ENCODE peak calls at places on chromosomes 2 and 18, in nine cellular contexts. E is suprapubic skin, Q is AG10803, Z is GM13976, D is progenitor cell of endocrine pancreas, P is ascending aorta, F is stomach, H is neural crest cell, S is HL-60. V is an unnamed sample.

GRCh38 chr2:54572636-54573531 is 116.8 kb downstream of the SPTBN1 start:
- DNase-seq in E (no peak), Q (no peak), Z (no peak), D (no peak), P (no peak), F (no peak), H (no peak), S (no peak), V (no peak)

GRCh38 chr18:8661754-8662573 is 43.4 kb upstream of the MTCL1 start:
- DNase-seq in E (no peak), Q (peak), Z (no peak), D (no peak), P (no peak), F (peak), H (peak), S (no peak), V (peak)

GRCh38 chr2:70692256-70692655 is 75.7 kb downstream of the ADD2 start:
- DNase-seq in E (peak), Q (no peak), Z (no peak), D (no peak), P (peak), F (no peak), H (no peak), S (no peak), V (no peak)

GRCh38 chr2:68770271-68771111 is 35.9 kb downstream of the ARHGAP25 start:
- DNase-seq in E (no peak), Q (no peak), Z (no peak), D (no peak), P (no peak), F (no peak), H (no peak), S (no peak), V (no peak)

GRCh38 chr18:25298853-25299274 is 53.1 kb downstream of the ZNF521 start:
- DNase-seq in E (no peak), Q (peak), Z (no peak), D (no peak), P (no peak), F (no peak), H (no peak), S (no peak), V (peak)

GRCh38 chr2:24856791-24857211 is 63.2 kb downstream of the ADCY3 start:
- DNase-seq in E (no peak), Q (no peak), Z (no peak), D (no peak), P (no peak), F (no peak), H (no peak), S (no peak), V (no peak)

GRCh38 chr18:57004366-57005121 is 142.3 kb upstream of the BOD1L2 start:
- DNase-seq in E (no peak), Q (peak), Z (peak), D (no peak), P (no peak), F (no peak), H (no peak), S (no peak), V (no peak)

GRCh38 chr2:62465039-62465740 is 40.8 kb downstream of the TMEM17 start:
- DNase-seq in E (no peak), Q (no peak), Z (no peak), D (no peak), P (peak), F (no peak), H (no peak), S (no peak), V (no peak)

GRCh38 chr2:173652311-173652710 is 297.6 kb downstream of the CDCA7 start:
- DNase-seq in E (no peak), Q (peak), Z (no peak), D (no peak), P (no peak), F (no peak), H (no peak), S (no peak), V (peak)

GRCh38 chr2:157265825-157266224 is 8.3 kb downstream of the GALNT5 start:
- DNase-seq in E (no peak), Q (no peak), Z (no peak), D (no peak), P (no peak), F (no peak), H (no peak), S (no peak), V (no peak)

GRCh38 chr18:10142496-10143160 is 228.8 kb downstream of the VAPA start:
- DNase-seq in E (no peak), Q (peak), Z (no peak), D (no peak), P (peak), F (no peak), H (no peak), S (no peak), V (peak)

GRCh38 chr2:216578325-216578724 is 54.9 kb upstream of the IGFBP2 start:
- DNase-seq in E (no peak), Q (no peak), Z (no peak), D (no peak), P (no peak), F (no peak), H (no peak), S (no peak), V (no peak)

GRCh38 chr2:149410701-149411484 is 80.5 kb downstream of the LYPD6 start:
- DNase-seq in E (no peak), Q (peak), Z (no peak), D (no peak), P (no peak), F (no peak), H (no peak), S (no peak), V (no peak)

GRCh38 chr18:24212939-24213338 is 74.1 kb downstream of the CABYR start:
- DNase-seq in E (no peak), Q (peak), Z (no peak), D (no peak), P (no peak), F (no peak), H (no peak), S (no peak), V (peak)

GRCh38 chr2:239830066-239830717 is 194.9 kb downstream of the NDUFA10 start:
- DNase-seq in E (peak), Q (no peak), Z (no peak), D (peak), P (peak), F (peak), H (no peak), S (no peak), V (no peak)

GRCh38 chr2:148023861-148024260 is 3.0 kb downstream of the MBD5 start:
- DNase-seq in E (no peak), Q (no peak), Z (no peak), D (no peak), P (no peak), F (no peak), H (no peak), S (no peak), V (no peak)

GRCh38 chr2:101714098-101714497 is 16.6 kb downstream of the MAP4K4 start:
- DNase-seq in E (no peak), Q (no peak), Z (no peak), D (no peak), P (no peak), F (no peak), H (no peak), S (no peak), V (no peak)

GRCh38 chr2:8298783-8299182 is 383.1 kb upstream of the ID2 start:
- DNase-seq in E (no peak), Q (peak), Z (no peak), D (no peak), P (peak), F (no peak), H (no peak), S (peak), V (no peak)

GRCh38 chr2:6780765-6781274 is 84.9 kb downstream of the CMPK2 start:
- DNase-seq in E (no peak), Q (peak), Z (no peak), D (no peak), P (peak), F (peak), H (no peak), S (peak), V (peak)

GRCh38 chr2:190469770-190470169 is 61.6 kb downstream of the MFSD6 start:
- DNase-seq in E (no peak), Q (peak), Z (no peak), D (no peak), P (no peak), F (no peak), H (no peak), S (peak), V (peak)

GRCh38 chr2:3127279-3127690 is 250.3 kb downstream of the EIPR1 start:
- DNase-seq in E (peak), Q (no peak), Z (no peak), D (no peak), P (no peak), F (no peak), H (no peak), S (no peak), V (no peak)

GRCh38 chr18:31104444-31104843 is 2.2 kb upstream of the DSC2 start:
- DNase-seq in E (no peak), Q (no peak), Z (no peak), D (no peak), P (no peak), F (no peak), H (no peak), S (no peak), V (no peak)

GRCh38 chr2:156004460-156004859 is 328.1 kb downstream of the NR4A2 start:
- DNase-seq in E (no peak), Q (no peak), Z (no peak), D (no peak), P (no peak), F (no peak), H (no peak), S (no peak), V (no peak)

GRCh38 chr2:236055471-236055870 is 112.7 kb downstream of the GBX2 start:
- DNase-seq in E (no peak), Q (no peak), Z (no peak), D (no peak), P (no peak), F (no peak), H (no peak), S (no peak), V (no peak)

GRCh38 chr2:233650981-233651380 is 14.7 kb downstream of the UGT1A10 start:
- DNase-seq in E (no peak), Q (no peak), Z (no peak), D (no peak), P (no peak), F (no peak), H (no peak), S (no peak), V (peak)

GRCh38 chr2:25043241-25043867 is 1.5 kb downstream of the EFR3B start:
- DNase-seq in E (no peak), Q (peak), Z (peak), D (no peak), P (no peak), F (no peak), H (peak), S (no peak), V (no peak)

GRCh38 chr18:37565985-37566478 is 434 bp upstream of the CELF4 start:
- DNase-seq in E (no peak), Q (peak), Z (peak), D (peak), P (no peak), F (peak), H (peak), S (no peak), V (peak)

GRCh38 chr2:241724259-241724974 is 10.0 kb upstream of the D2HGDH start:
- DNase-seq in E (no peak), Q (no peak), Z (no peak), D (no peak), P (no peak), F (no peak), H (no peak), S (no peak), V (no peak)

GRCh38 chr2:233356546-233357308 is 2.4 kb downstream of the DGKD start:
- DNase-seq in E (no peak), Q (no peak), Z (peak), D (no peak), P (peak), F (no peak), H (no peak), S (no peak), V (no peak)

GRCh38 chr2:144472911-144473310 is 47.0 kb downstream of the ZEB2 start:
- DNase-seq in E (no peak), Q (no peak), Z (no peak), D (no peak), P (no peak), F (no peak), H (no peak), S (no peak), V (no peak)

GRCh38 chr18:58668897-58669296 is 2.4 kb upstream of the MALT1 start:
- DNase-seq in E (no peak), Q (peak), Z (no peak), D (no peak), P (no peak), F (no peak), H (no peak), S (no peak), V (no peak)

GRCh38 chr2:128037624-128038023 is 9.8 kb upstream of the SAP130 start:
- DNase-seq in E (no peak), Q (no peak), Z (no peak), D (no peak), P (no peak), F (no peak), H (no peak), S (no peak), V (no peak)
- TF ChIP-seq CTCF in E (no peak), Q (no peak), Z (no peak), D (no peak), P (no peak), F (no peak), H (no peak), S (no peak), V (no peak)

GRCh38 chr2:227006189-227006897 is 157.7 kb downstream of the COL4A4 start:
- DNase-seq in E (no peak), Q (no peak), Z (no peak), D (no peak), P (no peak), F (no peak), H (no peak), S (no peak), V (no peak)
- TF ChIP-seq CTCF in E (no peak), Q (no peak), Z (no peak), D (no peak), P (no peak), F (no peak), H (no peak), S (no peak), V (no peak)

DNA sequence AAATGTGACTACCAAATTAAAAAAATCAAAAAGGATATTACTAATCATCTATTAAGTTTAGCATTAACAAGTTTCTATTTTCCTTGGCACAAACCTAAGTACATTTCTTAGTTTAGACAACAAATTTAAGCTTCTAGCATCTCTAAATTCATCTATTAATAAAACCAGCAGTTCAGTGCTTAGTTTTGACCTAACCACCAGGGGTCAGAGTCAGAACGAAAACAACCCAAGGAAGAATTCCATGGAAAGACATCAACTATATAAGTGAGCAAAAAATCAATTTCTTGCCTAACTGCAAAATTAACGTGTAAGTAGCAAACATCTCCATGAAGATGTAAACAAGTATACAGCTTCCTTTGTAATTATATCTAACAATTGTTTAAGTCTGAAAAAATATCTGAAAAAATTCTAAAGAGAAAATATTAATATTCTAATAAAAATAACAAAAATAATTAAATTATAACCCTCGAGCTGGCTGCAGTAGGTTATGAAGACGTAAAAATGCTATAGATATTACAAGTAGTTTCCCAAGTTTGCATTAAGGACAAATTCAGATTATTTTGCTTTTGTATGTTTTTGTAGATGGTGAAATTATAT is 83.7 kb downstream of the CERKL start:
- DNase-seq in E (no peak), Q (peak), Z (no peak), D (no peak), P (no peak), F (no peak), H (no peak), S (no peak), V (peak)
- TF ChIP-seq CTCF in E (no peak), Q (peak), Z (no peak), D (peak), P (peak), F (peak), H (peak), S (peak), V (peak)

DNA sequence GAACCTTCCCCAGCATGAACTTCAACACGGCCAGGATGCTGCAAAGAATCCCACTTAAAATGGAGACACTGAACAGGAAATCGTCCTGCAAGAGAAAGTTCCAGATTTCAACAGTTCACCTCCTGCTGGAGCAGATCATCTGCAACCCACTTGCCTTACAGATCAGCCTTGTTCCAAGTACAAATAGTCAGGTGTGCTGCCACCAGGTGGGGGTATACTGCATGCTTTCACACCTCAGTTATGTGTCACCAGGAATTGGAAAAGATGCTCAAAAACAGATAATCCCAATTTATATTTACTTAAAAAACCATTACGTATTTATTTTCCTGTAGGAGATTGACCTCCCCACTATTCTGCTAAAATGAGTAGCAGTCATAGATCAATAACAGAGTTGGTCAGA is 212.3 kb downstream of the MGAT5 start:
- DNase-seq in E (no peak), Q (no peak), Z (peak), D (peak), P (no peak), F (peak), H (no peak), S (no peak), V (peak)
- TF ChIP-seq CTCF in E (no peak), Q (no peak), Z (peak), D (peak), P (no peak), F (peak), H (peak), S (no peak), V (no peak)

DNA sequence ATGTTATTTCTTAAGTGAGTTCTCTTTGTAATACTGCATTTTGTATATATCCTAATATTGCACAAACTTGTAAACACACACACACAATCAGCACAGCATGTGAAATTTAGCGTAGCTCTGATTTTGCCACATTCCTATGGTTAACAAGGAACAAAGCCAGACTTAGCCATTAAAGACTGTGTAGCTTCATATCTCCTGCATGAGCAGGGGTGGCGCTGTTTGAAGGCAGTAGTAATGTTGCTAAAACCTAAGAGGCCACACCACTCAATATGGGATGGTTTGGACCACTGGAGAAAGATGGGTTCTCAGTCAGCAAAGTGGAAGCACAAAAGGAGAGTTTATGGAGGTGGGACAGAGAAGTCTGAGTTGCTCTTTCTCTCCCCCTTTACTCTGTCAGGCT is 61.1 kb upstream of the RND3 start:
- DNase-seq in E (no peak), Q (peak), Z (no peak), D (no peak), P (no peak), F (no peak), H (no peak), S (no peak), V (no peak)
- TF ChIP-seq CTCF in E (no peak), Q (peak), Z (peak), D (peak), P (no peak), F (no peak), H (peak), S (peak), V (no peak)

GRCh38 chr2:226795281-226796011 is 4.2 kb downstream of the IRS1 start:
- DNase-seq in E (no peak), Q (peak), Z (no peak), D (no peak), P (no peak), F (peak), H (no peak), S (no peak), V (peak)

GRCh38 chr2:226796012-226796839 is 3.4 kb downstream of the IRS1 start:
- DNase-seq in E (no peak), Q (peak), Z (peak), D (no peak), P (no peak), F (no peak), H (no peak), S (no peak), V (no peak)

GRCh38 chr2:226797289-226797988 is 2.2 kb downstream of the IRS1 start:
- DNase-seq in E (peak), Q (peak), Z (peak), D (no peak), P (peak), F (peak), H (no peak), S (no peak), V (no peak)

GRCh38 chr2:226797989-226798421 is 1.6 kb downstream of the IRS1 start:
- DNase-seq in E (no peak), Q (peak), Z (no peak), D (no peak), P (no peak), F (peak), H (no peak), S (no peak), V (no peak)

GRCh38 chr2:226796840-226797288 is 2.8 kb downstream of the IRS1 start:
- DNase-seq in E (no peak), Q (peak), Z (peak), D (no peak), P (no peak), F (peak), H (no peak), S (no peak), V (peak)
- TF ChIP-seq CTCF in E (peak), Q (peak), Z (peak), D (peak), P (peak), F (peak), H (peak), S (peak), V (peak)

DNA sequence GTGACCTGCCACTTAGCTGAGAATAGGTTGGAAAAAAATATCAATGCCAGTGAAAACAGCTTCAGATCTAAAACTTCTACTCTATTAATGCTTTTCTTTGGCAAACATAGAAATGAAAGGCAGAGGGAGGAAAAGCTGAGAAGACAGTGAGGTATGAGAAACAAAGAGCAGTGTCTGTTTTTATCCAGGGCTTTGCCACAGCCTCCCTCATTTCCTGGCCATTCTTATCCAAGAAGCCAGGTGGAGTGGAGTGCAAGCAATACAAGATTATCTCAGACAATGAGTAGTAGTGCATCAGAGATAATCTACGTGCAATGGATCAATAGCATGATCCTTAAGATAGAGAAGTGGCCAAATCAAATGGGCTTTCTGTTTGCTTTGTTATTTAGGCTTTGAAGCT is 808.7 kb upstream of the PIK3C3 start:
- DNase-seq in E (no peak), Q (no peak), Z (no peak), D (no peak), P (no peak), F (no peak), H (no peak), S (no peak), V (no peak)
- TF ChIP-seq CTCF in E (no peak), Q (no peak), Z (no peak), D (no peak), P (no peak), F (no peak), H (no peak), S (no peak), V (no peak)

GRCh38 chr2:224457408-224458096 is 55.6 kb upstream of the FAM124B start:
- DNase-seq in E (no peak), Q (no peak), Z (no peak), D (no peak), P (no peak), F (no peak), H (no peak), S (no peak), V (no peak)
- TF ChIP-seq CTCF in E (no peak), Q (no peak), Z (no peak), D (no peak), P (no peak), F (no peak), H (no peak), S (no peak), V (no peak)

GRCh38 chr18:73913505-73913904 is 234.1 kb downstream of the FBXO15 start:
- DNase-seq in E (no peak), Q (no peak), Z (no peak), D (no peak), P (no peak), F (no peak), H (no peak), S (no peak), V (no peak)

GRCh38 chr18:73908323-73908722 is 239.3 kb downstream of the FBXO15 start:
- DNase-seq in E (no peak), Q (peak), Z (no peak), D (peak), P (no peak), F (no peak), H (peak), S (no peak), V (peak)
- TF ChIP-seq CTCF in E (no peak), Q (no peak), Z (no peak), D (no peak), P (no peak), F (no peak), H (no peak), S (no peak), V (no peak)